ENCODE peak calls at places on chromosomes 5 and 9, in seven cellular contexts. Y is amniotic stem cell; T is thoracic aorta; J is stimulated activated CD8-positive, alpha-beta memory T cell treated with anti-CD3 and anti-CD28 coated beads, Interleukin-4, amount 100 ng/mL, for 1 hour; E is AG09309; X is germinal center; K is NCI-H510A treated with DMSO at 0.1 percent for 48 hours. F is an unnamed sample.

GRCh38 chr9:124410321-124410913 is 4.8 kb downstream of the PSMB7 start:
- DNase-seq in J (no peak), K (no peak), X (no peak), Y (no peak), E (no peak), T (no peak), F (no peak)

GRCh38 chr9:76873056-76873792 is 32.7 kb downstream of the PRUNE2 start:
- DNase-seq in J (no peak), T (no peak), E (no peak), K (peak; percentile 51), X (no peak), Y (no peak), F (peak; percentile 66)

GRCh38 chr9:21395778-21396717 is 10.8 kb upstream of the IFNA2 start:
- DNase-seq in E (no peak), K (no peak), Y (peak; percentile 2), X (no peak), J (peak; percentile 37), T (no peak), F (peak; percentile 15)

GRCh38 chr9:37876376-37876775 is 27.6 kb downstream of the SLC25A51 start:
- DNase-seq in K (no peak), Y (no peak), J (no peak), X (no peak), E (no peak), T (no peak), F (no peak)

GRCh38 chr9:134551176-134551575 is 90.4 kb upstream of the COL5A1 start:
- DNase-seq in K (no peak), X (no peak), J (no peak), T (no peak), E (no peak), Y (no peak), F (no peak)

GRCh38 chr9:108160705-108161233 is 671.2 kb upstream of the KLF4 start:
- DNase-seq in T (no peak), J (no peak), K (no peak), X (no peak), Y (no peak), E (no peak), F (no peak)

GRCh38 chr5:169650701-169651331 is 13.7 kb downstream of the DOCK2 start:
- DNase-seq in X (no peak), Y (no peak), T (no peak), J (no peak), E (peak; percentile 39), K (no peak), F (peak; percentile 72)

GRCh38 chr5:143352691-143353090 is 50.8 kb downstream of the NR3C1 start:
- DNase-seq in E (no peak), T (no peak), K (no peak), J (no peak), X (no peak), Y (no peak), F (no peak)

GRCh38 chr5:36658016-36658415 is 51.6 kb downstream of the SLC1A3 start:
- DNase-seq in J (no peak), Y (no peak), X (no peak), K (no peak), T (no peak), E (no peak), F (no peak)

GRCh38 chr5:93681432-93681831 is 60.0 kb downstream of the POU5F2 start:
- DNase-seq in J (no peak), K (no peak), E (no peak), Y (no peak), X (no peak), T (no peak), F (peak; percentile 13)

GRCh38 chr5:14870347-14871083 is 1.1 kb downstream of the ANKH start:
- DNase-seq in Y (no peak), K (peak; percentile 57), E (no peak), J (no peak), T (no peak), X (peak; percentile 45), F (no peak)

GRCh38 chr9:89635816-89636215 is 31.0 kb downstream of the GADD45G start:
- DNase-seq in E (no peak), J (no peak), X (no peak), K (no peak), T (no peak), Y (no peak), F (no peak)

GRCh38 chr5:179623906-179624741 is 653 bp upstream of the HNRNPH1 start:
- DNase-seq in X (peak; percentile 59), Y (peak; percentile 20), K (no peak), E (peak; percentile 62), J (no peak), T (no peak), F (peak; percentile 90)

GRCh38 chr9:90555351-90556057 is 87.1 kb downstream of the DIRAS2 start:
- DNase-seq in K (no peak), J (no peak), Y (no peak), X (no peak), T (no peak), E (no peak), F (no peak)

GRCh38 chr9:20729545-20729944 is 45.5 kb downstream of the FOCAD start:
- DNase-seq in Y (no peak), K (no peak), J (no peak), X (no peak), E (no peak), T (no peak), F (peak; percentile 9)

GRCh38 chr5:90983148-90983547 is 400.0 kb downstream of the ARRDC3 start:
- DNase-seq in Y (no peak), K (no peak), E (peak; percentile 64), J (no peak), X (no peak), T (no peak), F (peak; percentile 90)

GRCh38 chr5:96079075-96079474 is 117.4 kb upstream of the ELL2 start:
- DNase-seq in J (no peak), Y (peak; percentile 68), K (no peak), X (no peak), E (peak; percentile 78), T (no peak), F (peak; percentile 80)

GRCh38 chr5:77844408-77845272 is 68.5 kb upstream of the TBCA start:
- DNase-seq in Y (no peak), T (no peak), K (no peak), J (no peak), X (peak; percentile 6), E (no peak), F (no peak)

GRCh38 chr5:78622302-78622971 is 26.1 kb downstream of the LHFPL2 start:
- DNase-seq in J (no peak), Y (no peak), T (no peak), K (no peak), X (no peak), E (no peak), F (no peak)

GRCh38 chr9:114271556-114272510 is 51.1 kb upstream of the ORM1 start:
- DNase-seq in E (no peak), J (no peak), K (no peak), Y (no peak), X (no peak), T (no peak), F (peak; percentile 49)

GRCh38 chr9:6495484-6495883 is 82.5 kb downstream of the UHRF2 start:
- DNase-seq in E (no peak), K (no peak), X (no peak), J (no peak), Y (no peak), T (no peak), F (no peak)

GRCh38 chr9:20314981-20315380 is 307.3 kb downstream of the MLLT3 start:
- DNase-seq in J (no peak), X (no peak), Y (no peak), T (no peak), K (no peak), E (no peak), F (no peak)

GRCh38 chr5:165620394-165620793 is 2115.0 kb downstream of the MAT2B start:
- DNase-seq in K (no peak), X (no peak), J (no peak), T (no peak), Y (no peak), E (no peak), F (no peak)